ENCODE peak calls at places on chromosomes 1 and 21, in eight cellular contexts. F is sigmoid colon; P is CD4-positive, alpha-beta memory T cell; B is adrenal gland; H is neuronal stem cell; K is bronchial epithelial cell; D is heart right ventricle; I is adipocyte. L is an unnamed sample.

GRCh38 chr1:15885701-15886612 is 38.5 kb downstream of the SPEN start:
- DNase-seq in B (peak; percentile 98), K (peak; percentile 81), P (no peak), I (peak; percentile 97), D (peak; percentile 96), F (peak; percentile 99), H (peak; percentile 73), L (no peak)

GRCh38 chr1:196438324-196438723 is 169.9 kb downstream of the KCNT2 start:
- DNase-seq in F (no peak), P (no peak), I (no peak), B (no peak), K (no peak), H (no peak), D (no peak), L (no peak)

GRCh38 chr21:38277501-38278111 is 20.8 kb downstream of the KCNJ15 start:
- DNase-seq in D (no peak), I (peak; percentile 85), H (no peak), B (peak; percentile 84), P (no peak), F (peak; percentile 76), K (peak; percentile 100), L (no peak)

GRCh38 chr1:46556822-46557221 is 5.4 kb upstream of the KNCN start:
- DNase-seq in H (no peak), D (no peak), I (peak; percentile 30), F (no peak), P (no peak), B (peak; percentile 25), K (peak; percentile 90), L (no peak)

GRCh38 chr1:171243878-171244277 is 4.4 kb upstream of the FMO1 start:
- DNase-seq in H (no peak), P (no peak), D (no peak), F (no peak), K (no peak), I (no peak), B (no peak), L (no peak)

GRCh38 chr1:14842361-14842760 is 243.9 kb downstream of the KAZN start:
- DNase-seq in B (no peak), P (no peak), D (no peak), H (no peak), K (peak; percentile 4), F (no peak), I (peak; percentile 74), L (no peak)

GRCh38 chr1:172344444-172344843 is 76.0 kb upstream of the C1orf105 start:
- DNase-seq in D (no peak), I (peak; percentile 17), F (no peak), K (no peak), B (no peak), H (no peak), P (no peak), L (no peak)

GRCh38 chr21:30058928-30059327 is 107.7 kb downstream of the CLDN17 start:
- DNase-seq in K (peak; percentile 86), H (no peak), F (no peak), P (no peak), I (no peak), D (no peak), B (no peak), L (no peak)

GRCh38 chr1:209497729-209498128 is 85.8 kb upstream of the CAMK1G start:
- DNase-seq in D (no peak), K (no peak), B (no peak), H (no peak), I (no peak), P (no peak), F (no peak), L (no peak)

GRCh38 chr1:26083246-26083645 is 15.8 kb upstream of the TRIM63 start:
- DNase-seq in P (no peak), D (no peak), B (peak; percentile 27), I (no peak), K (no peak), H (no peak), F (no peak), L (no peak)

GRCh38 chr1:200795151-200795550 is 56.5 kb downstream of the CAMSAP2 start:
- DNase-seq in F (no peak), P (no peak), B (no peak), K (peak; percentile 18), I (peak; percentile 52), H (no peak), D (no peak), L (no peak)

GRCh38 chr1:221174598-221174997 is 295.4 kb downstream of the HLX start:
- DNase-seq in F (no peak), D (peak; percentile 79), I (no peak), H (no peak), K (no peak), B (no peak), P (no peak), L (no peak)

GRCh38 chr1:3272321-3273045 is 182.0 kb upstream of the ARHGEF16 start:
- DNase-seq in H (no peak), I (no peak), D (no peak), P (no peak), K (no peak), F (no peak), B (no peak), L (no peak)

GRCh38 chr1:183024352-183025337 is 1.4 kb downstream of the LAMC1 start:
- DNase-seq in F (no peak), K (peak; percentile 35), P (no peak), H (peak; percentile 14), D (no peak), B (no peak), I (peak; percentile 46), L (no peak)

GRCh38 chr1:153881764-153882163 is 41.0 kb downstream of the GATAD2B start:
- DNase-seq in H (no peak), B (no peak), F (no peak), K (no peak), P (no peak), I (peak; percentile 64), D (no peak), L (no peak)

GRCh38 chr1:8317647-8318360 is at the start of gene SLC45A1:
- DNase-seq in I (peak; percentile 87), K (peak; percentile 31), B (peak; percentile 75), F (peak; percentile 92), D (peak; percentile 86), P (peak; percentile 77), H (peak; percentile 54), L (peak; percentile 83)
- H3K27me3 ChIP-seq in I (no peaks in the 10 kb centered on the region), K (peaks cover 4% of the 10 kb centered on the region), B (no peaks in the 10 kb centered on the region), F (no peaks in the 10 kb centered on the region), D (peaks cover 7% of the 10 kb centered on the region), P (peaks cover 8% of the 10 kb centered on the region), H (peaks cover 40% of the 10 kb centered on the region), L (peaks cover 17% of the 10 kb centered on the region)

GRCh38 chr1:44499306-44499705 is 94.3 kb downstream of the RNF220 start:
- DNase-seq in K (no peak), B (no peak), F (no peak), I (no peak), D (no peak), H (no peak), P (no peak), L (no peak)

GRCh38 chr1:44501022-44501910 is 96.2 kb downstream of the RNF220 start:
- DNase-seq in H (peak; percentile 71), F (no peak), I (no peak), P (no peak), D (peak; percentile 35), B (no peak), K (no peak), L (no peak)

GRCh38 chr1:44496541-44497171 is 91.6 kb downstream of the RNF220 start:
- DNase-seq in F (no peak), K (no peak), D (peak; percentile 34), P (no peak), I (no peak), B (no peak), H (no peak), L (no peak)

GRCh38 chr1:44500181-44501021 is 95.3 kb downstream of the RNF220 start:
- DNase-seq in D (peak; percentile 20), F (no peak), K (no peak), B (no peak), I (peak; percentile 19), H (peak; percentile 64), P (no peak), L (no peak)

DNA sequence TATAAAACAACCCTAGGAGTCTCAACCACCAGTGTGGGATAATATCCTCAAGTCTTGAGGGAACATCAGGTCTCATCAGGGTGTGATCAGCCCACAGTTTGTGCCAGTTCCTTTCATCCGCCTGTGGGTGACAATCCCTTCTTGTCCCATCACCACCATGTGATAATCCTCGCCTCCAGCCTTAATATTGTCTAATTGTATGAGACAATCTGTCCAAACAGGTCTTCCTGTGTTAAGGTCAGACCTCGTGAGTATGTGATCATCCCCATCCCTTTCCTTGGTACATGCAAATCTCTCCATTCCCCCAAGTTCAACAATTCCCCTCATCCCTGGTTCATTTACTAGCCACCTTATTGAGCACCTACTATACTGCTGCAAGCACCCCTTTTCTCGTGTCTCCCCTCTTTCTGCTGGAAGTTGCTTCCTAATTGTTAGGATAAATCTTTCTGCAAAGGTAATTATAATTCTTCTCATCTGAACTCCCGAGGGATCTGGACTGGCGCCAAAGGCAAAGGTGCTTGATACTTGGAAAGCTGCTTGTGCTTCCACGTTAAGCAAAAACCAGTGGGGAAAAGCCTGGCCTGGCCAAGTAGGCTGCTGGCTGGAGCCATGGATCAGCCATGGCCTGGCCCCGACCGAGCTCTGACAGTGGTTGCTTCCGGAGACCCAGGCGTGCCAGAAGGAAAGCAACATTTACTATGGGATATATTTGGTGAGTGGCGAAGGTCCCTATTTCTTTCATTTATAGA is 92.5 kb downstream of the RNF220 start:
- DNase-seq in K (no peak), H (no peak), P (no peak), B (no peak), D (peak; percentile 27), F (no peak), I (no peak), L (no peak)
- H3K27me3 ChIP-seq in K (peaks cover 21% of the 10 kb centered on the region), H (no peaks in the 10 kb centered on the region), P (no peaks in the 10 kb centered on the region), B (peaks cover 14% of the 10 kb centered on the region), D (peaks cover 9% of the 10 kb centered on the region), F (peaks cover 2% of the 10 kb centered on the region), I (peaks cover 68% of the 10 kb centered on the region), L (no peaks in the 10 kb centered on the region)

DNA sequence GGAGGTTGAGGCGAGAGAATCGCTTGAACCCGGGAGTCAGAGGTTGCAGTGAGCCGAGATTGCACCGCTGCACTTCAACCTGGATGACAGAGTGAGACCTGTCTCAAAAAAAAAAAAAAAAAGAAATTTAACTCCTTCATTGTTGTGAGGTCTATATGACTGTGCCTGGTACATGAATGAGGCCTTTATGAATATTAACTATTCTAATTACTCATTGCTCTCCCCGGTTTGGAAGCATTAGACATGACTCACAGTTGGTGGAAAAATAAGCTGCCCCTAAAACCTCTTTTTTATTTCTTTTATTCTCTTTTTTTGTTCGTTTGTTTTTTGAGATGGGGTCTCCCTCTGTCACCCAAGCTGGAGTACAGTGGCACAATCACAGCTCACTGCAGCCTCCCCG is 3.3 kb downstream of the NPPB start:
- DNase-seq in K (peak; percentile 39), B (no peak), H (no peak), I (no peak), P (no peak), F (no peak), D (no peak), L (no peak)
- H3K27me3 ChIP-seq in K (peaks cover 24% of the 10 kb centered on the region), B (peaks cover 26% of the 10 kb centered on the region), H (peaks cover 35% of the 10 kb centered on the region), I (peaks cover 53% of the 10 kb centered on the region), P (peaks cover 8% of the 10 kb centered on the region), F (peaks cover 17% of the 10 kb centered on the region), D (peaks cover 29% of the 10 kb centered on the region), L (peaks cover 68% of the 10 kb centered on the region)

GRCh38 chr1:233409540-233409939 is 82.0 kb downstream of the MAP3K21 start:
- DNase-seq in F (no peak), D (no peak), K (no peak), B (no peak), I (no peak), H (no peak), P (no peak), L (no peak)
- H3K27me3 ChIP-seq in F (no peaks in the 10 kb centered on the region), D (no peaks in the 10 kb centered on the region), K (peaks cover 2% of the 10 kb centered on the region), B (no peaks in the 10 kb centered on the region), I (no peaks in the 10 kb centered on the region), H (no peaks in the 10 kb centered on the region), P (peaks cover 5% of the 10 kb centered on the region), L (peaks cover 7% of the 10 kb centered on the region)